ENCODE peak calls at places on chromosomes 13 and 19, in six cellular contexts. I is gastrocnemius medialis, M is ovary, Y is A549, B is breast epithelium, K is body of pancreas. D is an unnamed sample.

GRCh38 chr13:81116461-81117282 is 775.7 kb upstream of the SPRY2 start:
- DNase-seq in I (peak; percentile 15), M (no peak), Y (no peak), B (no peak), K (no peak), D (no peak)

GRCh38 chr19:19460258-19460731 is 54.8 kb downstream of the GATAD2A start:
- DNase-seq in I (no peak), M (no peak), Y (no peak), B (no peak), K (no peak), D (peak; percentile 28)

GRCh38 chr19:44747739-44748425 is 626 bp upstream of the BCL3 start:
- DNase-seq in I (peak; percentile 43), M (peak; percentile 78), Y (peak; percentile 76), B (peak; percentile 58), K (peak; percentile 69), D (peak; percentile 45)

GRCh38 chr13:109606404-109607028 is 179.9 kb downstream of the IRS2 start:
- DNase-seq in I (no peak), M (no peak), Y (no peak), B (no peak), K (no peak), D (no peak)

GRCh38 chr13:72970301-72970880 is 88.4 kb upstream of the KLF5 start:
- DNase-seq in I (no peak), M (no peak), Y (no peak), B (no peak), K (no peak), D (no peak)

GRCh38 chr13:103394670-103395069 is 328.5 kb upstream of the SLC10A2 start:
- DNase-seq in I (no peak), M (no peak), Y (no peak), B (no peak), K (no peak), D (no peak)

GRCh38 chr13:102548811-102549210 is 48.0 kb upstream of the TPP2 start:
- DNase-seq in I (no peak), M (no peak), Y (no peak), B (no peak), K (no peak), D (no peak)

GRCh38 chr13:36297259-36297599 is 385 bp downstream of the CCDC169 start:
- DNase-seq in I (no peak), M (no peak), Y (peak; percentile 7), B (no peak), K (no peak), D (peak; percentile 59)

GRCh38 chr13:73365240-73365639 is 306.4 kb downstream of the KLF5 start:
- DNase-seq in I (no peak), M (no peak), Y (peak; percentile 15), B (no peak), K (no peak), D (no peak)

GRCh38 chr19:7450243-7451223 is 38.3 kb downstream of the PEX11G start:
- DNase-seq in I (no peak), M (no peak), Y (no peak), B (no peak), K (no peak), D (peak; percentile 62)

GRCh38 chr13:49097374-49097773 is 121.7 kb downstream of the FNDC3A start:
- DNase-seq in I (no peak), M (no peak), Y (no peak), B (peak; percentile 48), K (no peak), D (no peak)

GRCh38 chr19:47499863-47500830 is 14.7 kb downstream of the NAPA start:
- DNase-seq in I (no peak), M (no peak), Y (no peak), B (no peak), K (no peak), D (no peak)

GRCh38 chr19:21758296-21758695 is 9.1 kb downstream of the ZNF100 start:
- DNase-seq in I (no peak), M (no peak), Y (no peak), B (no peak), K (no peak), D (no peak)

GRCh38 chr13:46530084-46530935 is 22.7 kb upstream of the LRCH1 start:
- DNase-seq in I (no peak), M (no peak), Y (no peak), B (no peak), K (no peak), D (peak; percentile 8)

GRCh38 chr13:38496956-38497355 is 147.3 kb downstream of the UFM1 start:
- DNase-seq in I (no peak), M (no peak), Y (no peak), B (no peak), K (no peak), D (no peak)

GRCh38 chr13:110965038-110965754 is 50.3 kb upstream of the ANKRD10 start:
- DNase-seq in I (no peak), M (no peak), Y (peak; percentile 28), B (no peak), K (no peak), D (peak; percentile 14)

GRCh38 chr19:17765069-17765618 is 13.9 kb downstream of the FCHO1 start:
- DNase-seq in I (peak; percentile 25), M (no peak), Y (peak; percentile 21), B (peak; percentile 44), K (no peak), D (no peak)

GRCh38 chr13:47117268-47117667 is 220.4 kb upstream of the HTR2A start:
- DNase-seq in I (no peak), M (no peak), Y (no peak), B (no peak), K (no peak), D (no peak)

GRCh38 chr19:42276821-42277220 is 7.8 kb downstream of the CIC start:
- DNase-seq in I (no peak), M (no peak), Y (no peak), B (no peak), K (no peak), D (no peak)

GRCh38 chr13:33918199-33918932 is 100.4 kb downstream of the RFC3 start:
- DNase-seq in I (no peak), M (no peak), Y (no peak), B (no peak), K (no peak), D (peak; percentile 73)

GRCh38 chr19:42488783-42489521 is 39.3 kb downstream of the CEACAM1 start:
- DNase-seq in I (no peak), M (no peak), Y (no peak), B (peak; percentile 95), K (peak; percentile 44), D (no peak)

GRCh38 chr19:5827891-5828660 is 11.4 kb downstream of the FUT6 start:
- DNase-seq in I (peak; percentile 17), M (peak; percentile 67), Y (peak; percentile 89), B (peak; percentile 81), K (peak; percentile 88), D (peak; percentile 90)
- TF ChIP-seq POLR2A in I (peak; percentile 24), M (no peak), Y (peak; percentile 96), B (peak; percentile 28), K (peak; percentile 65), D (peak; percentile 98)

DNA sequence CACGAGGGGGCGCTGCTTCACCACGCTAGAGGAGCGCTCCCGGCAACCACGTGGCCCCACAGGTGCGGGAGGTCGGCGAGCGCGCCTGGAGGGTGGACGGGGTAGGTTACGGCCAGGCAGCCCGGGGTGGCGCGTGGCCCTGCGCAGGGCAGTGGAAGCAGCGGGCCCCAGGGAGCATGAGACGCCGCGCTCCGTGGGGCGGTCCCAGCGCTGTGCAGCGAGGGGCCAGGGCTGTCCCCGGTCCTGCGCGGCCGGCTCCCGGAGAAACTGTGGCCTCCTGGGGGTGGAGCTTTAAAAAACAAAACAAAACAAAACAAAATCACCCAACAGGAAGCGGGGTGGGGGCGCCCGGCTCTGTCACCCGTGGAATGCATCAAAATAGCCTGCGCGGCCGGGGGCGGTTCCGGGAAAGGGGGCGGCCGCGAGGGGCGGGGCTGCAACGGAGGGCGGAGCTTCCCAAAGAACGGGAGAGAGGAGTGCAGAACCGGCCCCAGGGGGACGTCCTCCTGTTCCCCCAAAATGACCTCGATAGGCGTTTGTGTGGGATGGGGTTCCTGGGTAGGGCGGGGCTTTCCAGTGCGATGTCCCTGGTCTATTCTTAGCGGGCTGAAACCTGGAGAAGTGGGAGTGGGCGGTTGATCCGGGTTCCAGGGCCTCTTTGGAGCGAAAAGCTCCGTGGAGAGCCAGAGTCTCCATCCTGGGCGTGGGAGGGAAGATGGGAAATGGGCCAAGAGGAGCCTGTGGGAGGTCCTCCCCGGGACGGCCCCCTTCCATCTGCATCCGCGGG is 27.3 kb downstream of the NUMBL start:
- DNase-seq in I (peak; percentile 84), M (peak; percentile 95), Y (peak; percentile 97), B (peak; percentile 88), K (peak; percentile 92), D (peak; percentile 83)
- H3K4me3 ChIP-seq in I (peak overlapping the region; percentile 84), M (peak overlapping the region; percentile 66), Y (peak overlapping the region; percentile 57), B (peak overlapping the region; percentile 81), K (peak overlapping the region; percentile 33), D (peak overlapping the region; percentile 49)

DNA sequence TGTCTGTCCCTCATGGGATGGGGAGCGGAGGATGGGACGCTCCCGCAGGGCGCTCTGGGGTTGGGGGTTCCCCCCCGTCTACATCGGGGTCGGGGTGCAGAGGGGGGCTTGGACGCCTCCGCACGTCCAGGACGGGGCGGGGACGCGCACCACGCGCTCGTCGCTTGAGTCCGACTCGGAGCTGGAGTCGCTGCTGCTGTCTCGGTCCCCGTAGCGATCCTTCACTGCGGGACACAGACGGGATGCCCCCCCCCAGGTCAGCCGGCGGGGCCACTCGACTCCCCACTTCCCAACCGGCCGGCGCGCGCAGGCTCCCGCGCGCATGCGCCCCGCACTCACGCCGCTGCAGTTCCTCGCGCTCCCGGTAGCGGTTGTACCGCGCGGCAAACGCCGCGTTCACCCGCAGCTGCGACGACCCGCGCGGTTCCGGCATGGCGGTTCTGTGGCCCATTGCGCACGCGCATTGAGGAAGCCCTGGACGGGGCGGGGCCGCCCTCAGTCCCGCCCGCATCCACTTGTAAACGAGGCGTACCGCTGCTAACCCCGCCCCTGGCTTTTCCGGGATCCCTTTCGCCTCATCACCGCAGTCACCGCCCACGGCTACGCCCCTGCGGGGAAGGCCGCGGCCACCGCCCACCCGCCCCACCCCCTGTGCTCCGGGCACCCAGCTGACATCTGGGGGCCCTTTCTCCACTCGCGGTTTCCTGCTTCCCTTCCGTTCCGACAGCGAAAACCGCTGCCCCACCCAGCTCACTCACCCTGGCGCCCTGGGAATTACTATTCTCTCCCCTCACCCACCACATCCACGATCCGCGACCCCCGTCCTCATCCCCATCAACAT is at the start of gene KRI1:
- DNase-seq in I (peak; percentile 97), M (peak; percentile 99), Y (peak; percentile 90), B (peak; percentile 96), K (peak; percentile 99), D (peak; percentile 100)
- TF ChIP-seq POLR2A in I (peak; percentile 94), M (peak; percentile 97), Y (peak; percentile 89), B (peak; percentile 68), K (peak; percentile 81), D (peak; percentile 99)

GRCh38 chr19:33905937-33906577 is 109.4 kb downstream of the KCTD15 start:
- DNase-seq in I (no peak), M (peak; percentile 72), Y (peak; percentile 52), B (peak; percentile 73), K (peak; percentile 91), D (no peak)

GRCh38 chr19:33904681-33905080 is 108.0 kb downstream of the KCTD15 start:
- DNase-seq in I (no peak), M (peak; percentile 20), Y (no peak), B (peak; percentile 48), K (peak; percentile 90), D (no peak)

GRCh38 chr19:33903489-33903850 is 106.8 kb downstream of the KCTD15 start:
- DNase-seq in I (no peak), M (no peak), Y (no peak), B (no peak), K (peak; percentile 20), D (no peak)

GRCh38 chr19:33905473-33905936 is 108.8 kb downstream of the KCTD15 start:
- DNase-seq in I (no peak), M (no peak), Y (no peak), B (peak; percentile 22), K (peak; percentile 49), D (no peak)

GRCh38 chr19:33906578-33907335 is 110.1 kb downstream of the KCTD15 start:
- DNase-seq in I (no peak), M (peak; percentile 23), Y (no peak), B (peak; percentile 28), K (peak; percentile 35), D (no peak)
- H3K4me3 ChIP-seq in I (peak overlapping the region; percentile 57), M (peak overlapping the region; percentile 40), Y (peak overlapping the region; percentile 53), B (peak overlapping the region; percentile 78), K (peak overlapping the region; percentile 9), D (no peak overlapping the region)

D was measured in NB4.